ENCODE peak calls at places on chromosome 18, in seven cellular contexts. D is AG04450, Z is fibroblast of villous mesenchyme, O is lower lobe of right lung, F is A549, B is body of pancreas, H is NB4. G is an unnamed sample.

GRCh38 chr18:74519320-74520095 is 14.8 kb upstream of the CNDP1 start:
- DNase-seq in F (no peak), H (no peak), D (no peak), O (no peak), Z (no peak), B (peak; percentile 10), G (no peak)

GRCh38 chr18:13220326-13220991 is 1.9 kb downstream of the LDLRAD4 start:
- DNase-seq in B (no peak), H (no peak), D (no peak), Z (no peak), O (no peak), F (no peak), G (no peak)

GRCh38 chr18:9683418-9684396 is 24.4 kb upstream of the RAB31 start:
- DNase-seq in H (peak; percentile 75), D (no peak), Z (peak; percentile 88), B (peak; percentile 31), F (peak; percentile 83), O (no peak), G (no peak)

GRCh38 chr18:80200171-80200931 is 47.0 kb downstream of the PARD6G start:
- DNase-seq in F (peak; percentile 29), O (no peak), H (peak; percentile 39), B (no peak), D (no peak), Z (peak; percentile 25), G (no peak)

GRCh38 chr18:69590150-69590549 is 189.5 kb downstream of the DOK6 start:
- DNase-seq in O (no peak), Z (peak; percentile 1), H (no peak), D (no peak), B (no peak), F (no peak), G (no peak)

GRCh38 chr18:51266736-51267135 is 69.3 kb upstream of the MEX3C start:
- DNase-seq in H (peak; percentile 61), F (no peak), O (no peak), D (no peak), B (no peak), Z (peak; percentile 3), G (no peak)

GRCh38 chr18:14086459-14087231 is 45.6 kb downstream of the ZNF519 start:
- DNase-seq in Z (peak; percentile 41), O (no peak), H (peak; percentile 56), F (peak; percentile 16), B (no peak), D (no peak), G (no peak)

GRCh38 chr18:8609711-8610441 is 639 bp downstream of the RAB12 start:
- DNase-seq in F (no peak), Z (peak; percentile 11), O (peak; percentile 57), B (peak; percentile 26), H (peak; percentile 54), D (no peak), G (no peak)

GRCh38 chr18:54813305-54813704 is 15.0 kb upstream of the RAB27B start:
- DNase-seq in Z (no peak), B (no peak), H (no peak), F (no peak), O (no peak), D (no peak), G (no peak)

GRCh38 chr18:54812885-54813284 is 15.4 kb upstream of the RAB27B start:
- DNase-seq in H (no peak), O (no peak), B (no peak), D (no peak), Z (no peak), F (no peak), G (no peak)

GRCh38 chr18:54815086-54815485 is 13.2 kb upstream of the RAB27B start:
- DNase-seq in D (no peak), H (no peak), B (no peak), F (no peak), Z (no peak), O (no peak), G (no peak)
- H3K4me3 ChIP-seq in D (no peak overlapping the region), H (no peak overlapping the region), B (no peak overlapping the region), F (no peak overlapping the region), Z (no peak overlapping the region), O (no peak overlapping the region), G (no peak overlapping the region)

GRCh38 chr18:52343138-52343537 is 3.1 kb downstream of the DCC start:
- DNase-seq in O (no peak), B (no peak), H (no peak), Z (no peak), F (peak; percentile 29), D (no peak), G (no peak)
- TF ChIP-seq CTCF in O (no peak), B (peak; percentile 31), H (no peak), Z (no peak), F (peak; percentile 24), D (peak; percentile 32), G (peak; percentile 71)

GRCh38 chr18:10928971-10929373 is 220.4 kb downstream of the PIEZO2 start:
- DNase-seq in H (no peak), D (peak; percentile 86), B (no peak), F (no peak), O (no peak), Z (peak; percentile 93), G (no peak)

GRCh38 chr18:10927980-10928605 is 221.3 kb downstream of the PIEZO2 start:
- DNase-seq in H (no peak), F (no peak), B (no peak), D (no peak), Z (peak; percentile 63), O (no peak), G (no peak)

GRCh38 chr18:10924290-10924689 is 225.1 kb downstream of the PIEZO2 start:
- DNase-seq in B (no peak), F (no peak), Z (no peak), O (no peak), H (no peak), D (no peak), G (no peak)

GRCh38 chr18:10927290-10927979 is 221.9 kb downstream of the PIEZO2 start:
- DNase-seq in B (no peak), F (no peak), H (no peak), D (peak; percentile 43), O (no peak), Z (peak; percentile 78), G (no peak)

GRCh38 chr18:10926565-10927194 is 222.7 kb downstream of the PIEZO2 start:
- DNase-seq in H (peak; percentile 1), F (no peak), Z (peak; percentile 70), B (no peak), D (no peak), O (no peak), G (no peak)
- H3K4me3 ChIP-seq in H (no peak overlapping the region), F (no peak overlapping the region), Z (peak overlapping the region; percentile 26), B (no peak overlapping the region), D (peak overlapping the region; percentile 22), O (no peak overlapping the region), G (peak overlapping the region; percentile 14)

GRCh38 chr18:77012120-77012519 is 120.5 kb downstream of the MBP start:
- DNase-seq in D (no peak), Z (no peak), F (no peak), H (no peak), B (no peak), O (no peak), G (no peak)
- TF ChIP-seq CTCF in D (no peak), Z (no peak), F (no peak), H (no peak), B (no peak), O (no peak), G (no peak)

DNA sequence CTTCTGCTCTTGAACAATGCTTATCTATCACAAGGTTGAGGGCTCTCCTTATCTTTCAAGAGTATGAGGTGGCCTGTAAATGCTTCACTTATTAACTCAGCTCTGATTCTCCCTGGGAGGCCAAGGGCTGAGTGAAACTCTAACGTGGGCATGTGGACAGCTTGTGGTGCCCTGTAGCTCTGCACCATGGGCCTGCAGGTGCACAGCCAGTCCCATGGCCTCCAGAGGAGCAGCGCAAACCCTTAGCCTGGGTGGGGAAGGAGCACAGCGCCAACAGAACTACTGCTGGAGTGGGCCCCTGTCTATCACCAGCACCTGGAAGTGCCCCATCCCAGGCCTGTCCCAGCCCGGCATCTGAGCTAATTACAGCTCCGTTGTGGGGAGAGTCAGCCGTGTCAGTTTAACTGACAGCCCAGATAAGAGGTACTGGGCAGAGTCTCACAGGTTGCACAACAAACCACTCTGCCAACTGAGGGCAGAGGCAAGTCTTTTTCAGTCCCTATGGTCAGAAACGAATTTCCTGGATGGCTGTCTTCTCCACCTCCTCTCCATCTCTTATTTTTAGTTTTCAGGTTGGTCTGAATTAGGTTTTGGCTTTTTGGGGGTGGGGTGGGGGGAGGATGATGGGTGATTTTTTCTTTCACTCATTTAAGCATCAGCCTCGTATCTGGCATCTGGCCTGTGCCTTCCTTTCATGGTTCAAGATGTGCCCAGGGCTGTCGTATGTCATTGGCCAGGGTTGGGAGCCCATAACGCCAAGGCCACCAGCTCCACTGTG is 219.5 kb downstream of the BCL2 start:
- DNase-seq in O (no peak), B (peak; percentile 51), F (no peak), Z (no peak), H (peak; percentile 99), D (no peak), G (peak; percentile 20)
- H3K4me3 ChIP-seq in O (no peak overlapping the region), B (no peak overlapping the region), F (no peak overlapping the region), Z (no peak overlapping the region), H (peak overlapping the region; percentile 42), D (no peak overlapping the region), G (no peak overlapping the region)

G was measured in epithelial cell of proximal tubule.